ENCODE peak calls at places on chromosomes 6 and 20, in ten cellular contexts. One of them, this sample, is unnamed.

GRCh38 chr6:128672023-128672422 is 151.6 kb upstream of the PTPRK start:
- DNase-seq in Calu3: no peak
- DNase-seq in brain microvascular endothelial cell: no peak
- DNase-seq in A549: no peak
- DNase-seq in endothelial cell: no peak
- DNase-seq in MM.1S: no peak
- DNase-seq in foreskin fibroblast: no peak
- DNase-seq in colonic mucosa: no peak
- DNase-seq in HCT116: no peak
- DNase-seq in heart right ventricle: no peak
- DNase-seq in this sample: no peak

GRCh38 chr6:169092375-169092774 is 161.3 kb downstream of the THBS2 start:
- DNase-seq in HCT116: no peak
- DNase-seq in colonic mucosa: no peak
- DNase-seq in heart right ventricle: no peak
- DNase-seq in A549: no peak
- DNase-seq in foreskin fibroblast: peak; percentile 74
- DNase-seq in brain microvascular endothelial cell: peak; percentile 40
- DNase-seq in endothelial cell: no peak
- DNase-seq in Calu3: no peak
- DNase-seq in MM.1S: no peak
- DNase-seq in this sample: no peak

GRCh38 chr6:11350294-11350693 is 117.8 kb upstream of the NEDD9 start:
- DNase-seq in brain microvascular endothelial cell: no peak
- DNase-seq in colonic mucosa: no peak
- DNase-seq in foreskin fibroblast: no peak
- DNase-seq in heart right ventricle: no peak
- DNase-seq in Calu3: no peak
- DNase-seq in endothelial cell: no peak
- DNase-seq in A549: no peak
- DNase-seq in MM.1S: no peak
- DNase-seq in HCT116: no peak
- DNase-seq in this sample: no peak

GRCh38 chr6:79604583-79605037 is 26.5 kb upstream of the SH3BGRL2 start:
- DNase-seq in HCT116: no peak
- DNase-seq in brain microvascular endothelial cell: peak; percentile 64
- DNase-seq in foreskin fibroblast: peak; percentile 42
- DNase-seq in A549: peak; percentile 2
- DNase-seq in MM.1S: no peak
- DNase-seq in Calu3: no peak
- DNase-seq in colonic mucosa: no peak
- DNase-seq in heart right ventricle: no peak
- DNase-seq in endothelial cell: no peak
- DNase-seq in this sample: no peak

GRCh38 chr6:95078457-95078856 is 498.9 kb upstream of the MANEA start:
- DNase-seq in A549: no peak
- DNase-seq in endothelial cell: no peak
- DNase-seq in MM.1S: no peak
- DNase-seq in Calu3: no peak
- DNase-seq in HCT116: no peak
- DNase-seq in colonic mucosa: no peak
- DNase-seq in brain microvascular endothelial cell: no peak
- DNase-seq in heart right ventricle: no peak
- DNase-seq in foreskin fibroblast: no peak
- DNase-seq in this sample: no peak

GRCh38 chr6:17585766-17586502 is 14.2 kb upstream of the FAM8A1 start:
- DNase-seq in endothelial cell: no peak
- DNase-seq in MM.1S: no peak
- DNase-seq in colonic mucosa: peak; percentile 61
- DNase-seq in Calu3: peak; percentile 58
- DNase-seq in foreskin fibroblast: no peak
- DNase-seq in A549: no peak
- DNase-seq in heart right ventricle: no peak
- DNase-seq in HCT116: peak; percentile 88
- DNase-seq in brain microvascular endothelial cell: no peak
- DNase-seq in this sample: no peak

GRCh38 chr6:42140051-42140450 is 2.4 kb downstream of the C6orf132 start:
- DNase-seq in colonic mucosa: peak; percentile 87
- DNase-seq in A549: peak; percentile 46
- DNase-seq in HCT116: no peak
- DNase-seq in brain microvascular endothelial cell: no peak
- DNase-seq in heart right ventricle: no peak
- DNase-seq in foreskin fibroblast: peak; percentile 71
- DNase-seq in MM.1S: no peak
- DNase-seq in Calu3: peak; percentile 73
- DNase-seq in endothelial cell: no peak
- DNase-seq in this sample: no peak

GRCh38 chr6:13761361-13762036 is 49.9 kb upstream of the RANBP9 start:
- DNase-seq in endothelial cell: no peak
- DNase-seq in brain microvascular endothelial cell: no peak
- DNase-seq in foreskin fibroblast: peak; percentile 33
- DNase-seq in colonic mucosa: no peak
- DNase-seq in A549: no peak
- DNase-seq in heart right ventricle: no peak
- DNase-seq in MM.1S: no peak
- DNase-seq in HCT116: no peak
- DNase-seq in Calu3: no peak
- DNase-seq in this sample: no peak

GRCh38 chr6:26351544-26351953 is 13.4 kb upstream of the BTN3A2 start:
- DNase-seq in brain microvascular endothelial cell: peak; percentile 98
- DNase-seq in colonic mucosa: no peak
- DNase-seq in HCT116: peak; percentile 76
- DNase-seq in A549: peak; percentile 70
- DNase-seq in heart right ventricle: no peak
- DNase-seq in MM.1S: no peak
- DNase-seq in foreskin fibroblast: peak; percentile 97
- DNase-seq in Calu3: no peak
- DNase-seq in endothelial cell: no peak
- DNase-seq in this sample: no peak

GRCh38 chr20:5096463-5096862 is 23.3 kb downstream of the PCNA start:
- DNase-seq in brain microvascular endothelial cell: no peak
- DNase-seq in HCT116: no peak
- DNase-seq in A549: no peak
- DNase-seq in heart right ventricle: no peak
- DNase-seq in Calu3: no peak
- DNase-seq in MM.1S: no peak
- DNase-seq in foreskin fibroblast: no peak
- DNase-seq in colonic mucosa: no peak
- DNase-seq in endothelial cell: no peak
- DNase-seq in this sample: no peak

GRCh38 chr20:64214952-64215351 is 40.6 kb upstream of the PCMTD2 start:
- DNase-seq in endothelial cell: no peak
- DNase-seq in heart right ventricle: no peak
- DNase-seq in HCT116: no peak
- DNase-seq in A549: no peak
- DNase-seq in foreskin fibroblast: no peak
- DNase-seq in Calu3: no peak
- DNase-seq in MM.1S: no peak
- DNase-seq in brain microvascular endothelial cell: no peak
- DNase-seq in colonic mucosa: no peak
- DNase-seq in this sample: no peak

GRCh38 chr6:73566954-73567591 is 46.2 kb upstream of the EEF1A1 start:
- DNase-seq in Calu3: peak; percentile 86
- DNase-seq in brain microvascular endothelial cell: peak; percentile 59
- DNase-seq in endothelial cell: no peak
- DNase-seq in heart right ventricle: peak; percentile 71
- DNase-seq in HCT116: peak; percentile 75
- DNase-seq in foreskin fibroblast: peak; percentile 90
- DNase-seq in A549: peak; percentile 74
- DNase-seq in MM.1S: no peak
- DNase-seq in colonic mucosa: peak; percentile 93
- DNase-seq in this sample: no peak

DNA sequence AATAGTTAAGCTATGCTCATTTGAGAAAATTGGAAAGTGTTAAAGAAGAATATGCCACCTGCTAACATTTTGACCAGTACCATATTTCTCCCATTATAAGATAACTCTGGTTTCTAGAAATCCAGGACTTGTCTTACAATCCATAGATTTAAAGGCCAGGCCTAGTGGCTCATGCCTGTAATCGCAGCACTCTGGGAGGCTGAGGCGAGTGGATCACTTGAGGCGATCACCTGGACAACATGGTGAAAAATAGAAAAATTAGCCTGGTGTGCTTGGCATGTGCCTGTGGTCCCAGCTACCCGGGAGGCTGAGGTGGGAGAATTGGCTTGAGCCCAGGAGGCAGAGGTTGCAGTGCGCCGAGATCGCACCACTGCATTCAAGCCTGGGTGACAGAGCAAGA is 26.7 kb upstream of the MAPRE1 start:
- DNase-seq in HCT116: no peak
- DNase-seq in endothelial cell: no peak
- DNase-seq in MM.1S: no peak
- DNase-seq in colonic mucosa: no peak
- DNase-seq in foreskin fibroblast: no peak
- DNase-seq in A549: no peak
- DNase-seq in heart right ventricle: no peak
- DNase-seq in Calu3: no peak
- DNase-seq in brain microvascular endothelial cell: no peak
- DNase-seq in this sample: no peak
- TF ChIP-seq CTCF in HCT116: no peak
- TF ChIP-seq CTCF in endothelial cell: no peak
- TF ChIP-seq CTCF in MM.1S: no peak
- TF ChIP-seq CTCF in colonic mucosa: no peak
- TF ChIP-seq CTCF in foreskin fibroblast: no peak
- TF ChIP-seq CTCF in A549: no peak
- TF ChIP-seq CTCF in heart right ventricle: no peak
- TF ChIP-seq CTCF in Calu3: no peak
- TF ChIP-seq CTCF in brain microvascular endothelial cell: peak; percentile 28
- TF ChIP-seq CTCF in this sample: no peak

DNA sequence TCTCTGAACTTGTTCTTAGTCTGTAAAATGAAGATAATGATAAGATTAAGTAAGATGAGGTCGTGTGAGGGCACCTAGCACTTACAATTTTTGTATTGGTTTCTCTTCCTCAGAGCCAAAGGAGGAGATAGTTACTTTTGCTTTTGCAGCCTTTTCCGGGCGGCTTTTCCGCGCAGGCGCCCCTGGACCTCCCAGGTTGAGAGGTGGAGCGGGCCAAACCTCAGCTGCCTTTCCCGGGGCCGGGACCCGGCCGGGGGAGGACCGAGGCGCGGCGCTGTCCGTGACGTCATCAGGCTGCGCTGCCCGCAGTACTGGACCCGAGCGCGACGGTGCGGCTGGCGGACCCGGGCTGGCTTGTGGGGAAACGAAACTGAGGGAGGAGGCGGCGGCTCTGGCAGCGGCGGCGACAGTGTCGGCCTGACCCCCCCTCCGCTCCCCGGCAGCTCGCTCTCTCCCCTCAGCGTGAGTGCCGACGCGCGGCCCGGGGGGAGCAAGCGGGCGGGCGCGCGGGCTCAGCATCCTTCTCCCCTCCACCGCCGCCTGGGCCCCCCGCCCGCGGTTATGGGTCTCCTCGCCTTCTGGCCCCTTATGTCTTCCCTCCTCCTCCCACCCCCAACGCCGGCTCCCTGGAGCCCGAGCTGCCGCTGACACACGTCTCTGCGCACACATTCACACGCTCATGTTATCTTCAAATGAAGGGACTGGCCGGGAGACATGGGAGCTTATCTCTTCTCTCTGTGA is at the start of gene CMTR1:
- DNase-seq in HCT116: peak; percentile 62
- DNase-seq in Calu3: peak; percentile 98
- DNase-seq in colonic mucosa: peak; percentile 95
- DNase-seq in foreskin fibroblast: peak; percentile 97
- DNase-seq in A549: peak; percentile 92
- DNase-seq in endothelial cell: peak; percentile 96
- DNase-seq in MM.1S: peak; percentile 96
- DNase-seq in brain microvascular endothelial cell: peak; percentile 88
- DNase-seq in heart right ventricle: peak; percentile 95
- DNase-seq in this sample: peak; percentile 97
- TF ChIP-seq CTCF in HCT116: no peak
- TF ChIP-seq CTCF in Calu3: no peak
- TF ChIP-seq CTCF in colonic mucosa: no peak
- TF ChIP-seq CTCF in foreskin fibroblast: no peak
- TF ChIP-seq CTCF in A549: no peak
- TF ChIP-seq CTCF in endothelial cell: no peak
- TF ChIP-seq CTCF in MM.1S: no peak
- TF ChIP-seq CTCF in brain microvascular endothelial cell: no peak
- TF ChIP-seq CTCF in heart right ventricle: no peak
- TF ChIP-seq CTCF in this sample: no peak

GRCh38 chr20:39108746-39109145 is 146.6 kb downstream of the DHX35 start:
- DNase-seq in brain microvascular endothelial cell: no peak
- DNase-seq in MM.1S: no peak
- DNase-seq in A549: no peak
- DNase-seq in endothelial cell: no peak
- DNase-seq in foreskin fibroblast: peak; percentile 41
- DNase-seq in Calu3: no peak
- DNase-seq in colonic mucosa: no peak
- DNase-seq in HCT116: no peak
- DNase-seq in heart right ventricle: no peak
- DNase-seq in this sample: no peak
- TF ChIP-seq CTCF in brain microvascular endothelial cell: no peak
- TF ChIP-seq CTCF in MM.1S: no peak
- TF ChIP-seq CTCF in A549: no peak
- TF ChIP-seq CTCF in endothelial cell: no peak
- TF ChIP-seq CTCF in foreskin fibroblast: no peak
- TF ChIP-seq CTCF in Calu3: no peak
- TF ChIP-seq CTCF in colonic mucosa: no peak
- TF ChIP-seq CTCF in HCT116: no peak
- TF ChIP-seq CTCF in heart right ventricle: no peak
- TF ChIP-seq CTCF in this sample: no peak

GRCh38 chr6:63348836-63349235 is 29.1 kb upstream of the LGSN start:
- DNase-seq in heart right ventricle: no peak
- DNase-seq in brain microvascular endothelial cell: no peak
- DNase-seq in HCT116: no peak
- DNase-seq in endothelial cell: no peak
- DNase-seq in Calu3: no peak
- DNase-seq in A549: no peak
- DNase-seq in colonic mucosa: no peak
- DNase-seq in MM.1S: no peak
- DNase-seq in foreskin fibroblast: peak; percentile 5
- DNase-seq in this sample: no peak

GRCh38 chr6:63352587-63353281 is 33.0 kb upstream of the LGSN start:
- DNase-seq in A549: no peak
- DNase-seq in HCT116: peak; percentile 36
- DNase-seq in foreskin fibroblast: peak; percentile 66
- DNase-seq in colonic mucosa: peak; percentile 61
- DNase-seq in MM.1S: peak; percentile 69
- DNase-seq in brain microvascular endothelial cell: peak; percentile 44
- DNase-seq in endothelial cell: peak; percentile 15
- DNase-seq in heart right ventricle: peak; percentile 21
- DNase-seq in Calu3: peak; percentile 52
- DNase-seq in this sample: peak; percentile 43

GRCh38 chr6:63349401-63349800 is 29.6 kb upstream of the LGSN start:
- DNase-seq in A549: no peak
- DNase-seq in endothelial cell: no peak
- DNase-seq in colonic mucosa: no peak
- DNase-seq in brain microvascular endothelial cell: no peak
- DNase-seq in Calu3: peak; percentile 10
- DNase-seq in heart right ventricle: no peak
- DNase-seq in foreskin fibroblast: peak; percentile 23
- DNase-seq in MM.1S: no peak
- DNase-seq in HCT116: no peak
- DNase-seq in this sample: no peak

GRCh38 chr6:63353282-63353630 is 33.5 kb upstream of the LGSN start:
- DNase-seq in colonic mucosa: no peak
- DNase-seq in endothelial cell: no peak
- DNase-seq in brain microvascular endothelial cell: no peak
- DNase-seq in A549: no peak
- DNase-seq in MM.1S: no peak
- DNase-seq in heart right ventricle: no peak
- DNase-seq in foreskin fibroblast: no peak
- DNase-seq in HCT116: no peak
- DNase-seq in Calu3: no peak
- DNase-seq in this sample: no peak

GRCh38 chr6:63351995-63352586 is 32.3 kb upstream of the LGSN start:
- DNase-seq in brain microvascular endothelial cell: no peak
- DNase-seq in foreskin fibroblast: peak; percentile 66
- DNase-seq in HCT116: peak; percentile 33
- DNase-seq in endothelial cell: no peak
- DNase-seq in MM.1S: peak; percentile 31
- DNase-seq in colonic mucosa: no peak
- DNase-seq in Calu3: no peak
- DNase-seq in heart right ventricle: no peak
- DNase-seq in A549: no peak
- DNase-seq in this sample: peak; percentile 30
- TF ChIP-seq CTCF in brain microvascular endothelial cell: peak; percentile 29
- TF ChIP-seq CTCF in foreskin fibroblast: peak; percentile 33
- TF ChIP-seq CTCF in HCT116: peak; percentile 28
- TF ChIP-seq CTCF in endothelial cell: no peak
- TF ChIP-seq CTCF in MM.1S: peak; percentile 45
- TF ChIP-seq CTCF in colonic mucosa: peak; percentile 21
- TF ChIP-seq CTCF in Calu3: no peak
- TF ChIP-seq CTCF in heart right ventricle: peak; percentile 43
- TF ChIP-seq CTCF in A549: peak; percentile 50
- TF ChIP-seq CTCF in this sample: peak; percentile 57

This sample was measured in GM13977.